ENCODE peak calls at places on chromosomes 3 and 15, in seven cellular contexts. One of them, this sample, is unnamed.

GRCh38 chr15:92797168-92798052 is 102.7 kb upstream of the CHD2 start:
- DNase-seq in activated CD8-positive, alpha-beta memory T cell treated with anti-CD3 and anti-CD28 coated beads, Interleukin-2, amount 50 U/mL, for 4 hours: no peak
- DNase-seq in activated naive CD8-positive, alpha-beta T cell treated with anti-CD3 and anti-CD28 coated beads, Interleukin-2, amount 50 U/mL, for 24 hours: no peak
- DNase-seq in K562: peak
- DNase-seq in HT-29: peak
- DNase-seq in iPS-NIHi11: peak
- DNase-seq in choroid plexus epithelial cell: peak
- DNase-seq in this sample: peak

GRCh38 chr3:195081242-195081963 is 189.6 kb downstream of the XXYLT1 start:
- DNase-seq in activated CD8-positive, alpha-beta memory T cell treated with anti-CD3 and anti-CD28 coated beads, Interleukin-2, amount 50 U/mL, for 4 hours: no peak
- DNase-seq in K562: no peak
- DNase-seq in choroid plexus epithelial cell: peak
- DNase-seq in activated naive CD8-positive, alpha-beta T cell treated with anti-CD3 and anti-CD28 coated beads, Interleukin-2, amount 50 U/mL, for 24 hours: no peak
- DNase-seq in iPS-NIHi11: peak
- DNase-seq in HT-29: no peak
- DNase-seq in this sample: no peak

GRCh38 chr15:77507911-77508310 is 87.2 kb downstream of the HMG20A start:
- DNase-seq in iPS-NIHi11: no peak
- DNase-seq in choroid plexus epithelial cell: peak
- DNase-seq in activated CD8-positive, alpha-beta memory T cell treated with anti-CD3 and anti-CD28 coated beads, Interleukin-2, amount 50 U/mL, for 4 hours: no peak
- DNase-seq in K562: no peak
- DNase-seq in activated naive CD8-positive, alpha-beta T cell treated with anti-CD3 and anti-CD28 coated beads, Interleukin-2, amount 50 U/mL, for 24 hours: no peak
- DNase-seq in HT-29: peak
- DNase-seq in this sample: peak

GRCh38 chr3:161558256-161558655 is 61.6 kb downstream of the OTOL1 start:
- DNase-seq in activated CD8-positive, alpha-beta memory T cell treated with anti-CD3 and anti-CD28 coated beads, Interleukin-2, amount 50 U/mL, for 4 hours: no peak
- DNase-seq in K562: no peak
- DNase-seq in activated naive CD8-positive, alpha-beta T cell treated with anti-CD3 and anti-CD28 coated beads, Interleukin-2, amount 50 U/mL, for 24 hours: no peak
- DNase-seq in HT-29: no peak
- DNase-seq in choroid plexus epithelial cell: peak
- DNase-seq in iPS-NIHi11: no peak
- DNase-seq in this sample: no peak

GRCh38 chr3:128455786-128456748 is 10.6 kb downstream of the DNAJB8 start:
- DNase-seq in K562: no peak
- DNase-seq in choroid plexus epithelial cell: no peak
- DNase-seq in activated naive CD8-positive, alpha-beta T cell treated with anti-CD3 and anti-CD28 coated beads, Interleukin-2, amount 50 U/mL, for 24 hours: no peak
- DNase-seq in activated CD8-positive, alpha-beta memory T cell treated with anti-CD3 and anti-CD28 coated beads, Interleukin-2, amount 50 U/mL, for 4 hours: no peak
- DNase-seq in iPS-NIHi11: no peak
- DNase-seq in HT-29: peak
- DNase-seq in this sample: no peak

GRCh38 chr15:50424066-50424890 is at the start of gene USP8:
- DNase-seq in activated naive CD8-positive, alpha-beta T cell treated with anti-CD3 and anti-CD28 coated beads, Interleukin-2, amount 50 U/mL, for 24 hours: peak
- DNase-seq in HT-29: peak
- DNase-seq in iPS-NIHi11: peak
- DNase-seq in activated CD8-positive, alpha-beta memory T cell treated with anti-CD3 and anti-CD28 coated beads, Interleukin-2, amount 50 U/mL, for 4 hours: peak
- DNase-seq in K562: peak
- DNase-seq in choroid plexus epithelial cell: peak
- DNase-seq in this sample: peak

GRCh38 chr3:127089487-127090145 is 103.3 kb upstream of the PRR23E start:
- DNase-seq in iPS-NIHi11: no peak
- DNase-seq in activated CD8-positive, alpha-beta memory T cell treated with anti-CD3 and anti-CD28 coated beads, Interleukin-2, amount 50 U/mL, for 4 hours: no peak
- DNase-seq in activated naive CD8-positive, alpha-beta T cell treated with anti-CD3 and anti-CD28 coated beads, Interleukin-2, amount 50 U/mL, for 24 hours: no peak
- DNase-seq in choroid plexus epithelial cell: peak
- DNase-seq in HT-29: no peak
- DNase-seq in K562: no peak
- DNase-seq in this sample: no peak

GRCh38 chr15:79296583-79296982 is 14.1 kb downstream of the ANKRD34C start:
- DNase-seq in iPS-NIHi11: no peak
- DNase-seq in K562: no peak
- DNase-seq in choroid plexus epithelial cell: no peak
- DNase-seq in activated CD8-positive, alpha-beta memory T cell treated with anti-CD3 and anti-CD28 coated beads, Interleukin-2, amount 50 U/mL, for 4 hours: no peak
- DNase-seq in HT-29: peak
- DNase-seq in activated naive CD8-positive, alpha-beta T cell treated with anti-CD3 and anti-CD28 coated beads, Interleukin-2, amount 50 U/mL, for 24 hours: no peak
- DNase-seq in this sample: peak

GRCh38 chr3:133412511-133413165 is 12.8 kb downstream of the BFSP2 start:
- DNase-seq in HT-29: no peak
- DNase-seq in activated CD8-positive, alpha-beta memory T cell treated with anti-CD3 and anti-CD28 coated beads, Interleukin-2, amount 50 U/mL, for 4 hours: no peak
- DNase-seq in iPS-NIHi11: no peak
- DNase-seq in choroid plexus epithelial cell: peak
- DNase-seq in activated naive CD8-positive, alpha-beta T cell treated with anti-CD3 and anti-CD28 coated beads, Interleukin-2, amount 50 U/mL, for 24 hours: no peak
- DNase-seq in K562: no peak
- DNase-seq in this sample: no peak

GRCh38 chr3:175355801-175356335 is 496.7 kb downstream of the NAALADL2 start:
- DNase-seq in HT-29: no peak
- DNase-seq in K562: no peak
- DNase-seq in activated CD8-positive, alpha-beta memory T cell treated with anti-CD3 and anti-CD28 coated beads, Interleukin-2, amount 50 U/mL, for 4 hours: no peak
- DNase-seq in choroid plexus epithelial cell: no peak
- DNase-seq in iPS-NIHi11: no peak
- DNase-seq in activated naive CD8-positive, alpha-beta T cell treated with anti-CD3 and anti-CD28 coated beads, Interleukin-2, amount 50 U/mL, for 24 hours: no peak
- DNase-seq in this sample: no peak

GRCh38 chr3:65178703-65179102 is 490.9 kb upstream of the ADAMTS9 start:
- DNase-seq in iPS-NIHi11: no peak
- DNase-seq in HT-29: no peak
- DNase-seq in activated CD8-positive, alpha-beta memory T cell treated with anti-CD3 and anti-CD28 coated beads, Interleukin-2, amount 50 U/mL, for 4 hours: no peak
- DNase-seq in choroid plexus epithelial cell: peak
- DNase-seq in K562: no peak
- DNase-seq in activated naive CD8-positive, alpha-beta T cell treated with anti-CD3 and anti-CD28 coated beads, Interleukin-2, amount 50 U/mL, for 24 hours: no peak
- DNase-seq in this sample: peak

GRCh38 chr3:71057526-71057894 is 526.0 kb downstream of the FOXP1 start:
- DNase-seq in HT-29: peak
- DNase-seq in choroid plexus epithelial cell: no peak
- DNase-seq in activated naive CD8-positive, alpha-beta T cell treated with anti-CD3 and anti-CD28 coated beads, Interleukin-2, amount 50 U/mL, for 24 hours: no peak
- DNase-seq in K562: no peak
- DNase-seq in iPS-NIHi11: no peak
- DNase-seq in activated CD8-positive, alpha-beta memory T cell treated with anti-CD3 and anti-CD28 coated beads, Interleukin-2, amount 50 U/mL, for 4 hours: no peak
- DNase-seq in this sample: no peak

GRCh38 chr3:115275897-115276296 is 128.8 kb upstream of the ZBTB20 start:
- DNase-seq in K562: no peak
- DNase-seq in HT-29: no peak
- DNase-seq in activated CD8-positive, alpha-beta memory T cell treated with anti-CD3 and anti-CD28 coated beads, Interleukin-2, amount 50 U/mL, for 4 hours: no peak
- DNase-seq in choroid plexus epithelial cell: peak
- DNase-seq in activated naive CD8-positive, alpha-beta T cell treated with anti-CD3 and anti-CD28 coated beads, Interleukin-2, amount 50 U/mL, for 24 hours: no peak
- DNase-seq in iPS-NIHi11: no peak
- DNase-seq in this sample: no peak

GRCh38 chr3:49295489-49296058 is 18.5 kb upstream of the C3orf62 start:
- DNase-seq in activated naive CD8-positive, alpha-beta T cell treated with anti-CD3 and anti-CD28 coated beads, Interleukin-2, amount 50 U/mL, for 24 hours: peak
- DNase-seq in iPS-NIHi11: peak
- DNase-seq in K562: peak
- DNase-seq in choroid plexus epithelial cell: peak
- DNase-seq in activated CD8-positive, alpha-beta memory T cell treated with anti-CD3 and anti-CD28 coated beads, Interleukin-2, amount 50 U/mL, for 4 hours: peak
- DNase-seq in HT-29: no peak
- DNase-seq in this sample: peak